ENCODE peak calls at places on chromosome 16, in seven cellular contexts. R, K, S, A, W, I and C are unnamed samples.

GRCh38 chr16:56632160-56632847 is at the start of gene MT1M:
- DNase-seq in R (no peak), K (peak), S (peak), A (no peak), W (no peak), I (no peak), C (no peak)

GRCh38 chr16:73047536-73048291 is at the start of gene ZFHX3:
- DNase-seq in R (no peak), K (peak), S (peak), A (no peak), W (peak), I (peak), C (no peak)

GRCh38 chr16:3023415-3023668 is 400 bp downstream of the HCFC1R1 start:
- DNase-seq in R (peak), K (peak), S (peak), A (no peak), W (no peak), I (peak), C (peak)

GRCh38 chr16:11356573-11357331 is 11.5 kb downstream of the RMI2 start:
- DNase-seq in R (peak), K (peak), S (peak), A (no peak), W (peak), I (peak), C (peak)

GRCh38 chr16:67801889-67802288 is 4.5 kb downstream of the RANBP10 start:
- DNase-seq in R (no peak), K (no peak), S (no peak), A (no peak), W (peak), I (no peak), C (no peak)

GRCh38 chr16:56950881-56951771 is 10.6 kb upstream of the CETP start:
- DNase-seq in R (peak), K (peak), S (peak), A (no peak), W (peak), I (peak), C (peak)

GRCh38 chr16:28098171-28098958 is 34.9 kb upstream of the GSG1L start:
- DNase-seq in R (no peak), K (no peak), S (no peak), A (no peak), W (no peak), I (no peak), C (no peak)

GRCh38 chr16:52470601-52471000 is 76.3 kb downstream of the TOX3 start:
- DNase-seq in R (no peak), K (no peak), S (no peak), A (no peak), W (no peak), I (no peak), C (no peak)

GRCh38 chr16:31382485-31383161 is 10.5 kb upstream of the ITGAD start:
- DNase-seq in R (peak), K (peak), S (peak), A (no peak), W (peak), I (peak), C (peak)